ENCODE peak calls at places on chromosomes 4 and X, in four cellular contexts. T is AG09309, K is astrocyte of the spinal cord, U is brain microvascular endothelial cell. N is an unnamed sample.

GRCh38 chr4:182306792-182307507 is 63.7 kb downstream of the TENM3 start:
- DNase-seq in T (peak), K (peak), U (no peak), N (no peak)

GRCh38 chr4:95256108-95256835 is 292.5 kb downstream of the UNC5C start:
- DNase-seq in T (no peak), K (no peak), U (no peak), N (no peak)

GRCh38 chr4:24032371-24032989 is 142.6 kb upstream of the PPARGC1A start:
- DNase-seq in T (no peak), K (peak), U (no peak), N (no peak)

GRCh38 chrX:43845776-43846175 is 36.5 kb downstream of the MAOB start:
- DNase-seq in T (no peak), K (no peak), U (no peak), N (no peak)

GRCh38 chr4:66575024-66575696 is 904.9 kb upstream of the EPHA5 start:
- DNase-seq in T (no peak), K (peak), U (peak), N (peak)

GRCh38 chrX:152037183-152037582 is 62.7 kb upstream of the GABRE start:
- DNase-seq in T (no peak), K (no peak), U (no peak), N (no peak)

GRCh38 chrX:118528089-118528753 is 32.6 kb downstream of the DOCK11 start:
- DNase-seq in T (no peak), K (no peak), U (no peak), N (no peak)

GRCh38 chr4:186342582-186342981 is 76.6 kb downstream of the F11 start:
- DNase-seq in T (no peak), K (no peak), U (no peak), N (no peak)

GRCh38 chr4:35952751-35953150 is 291.6 kb downstream of the ARAP2 start:
- DNase-seq in T (no peak), K (no peak), U (no peak), N (no peak)

GRCh38 chr4:71212216-71212615 is 126.6 kb upstream of the SLC4A4 start:
- DNase-seq in T (no peak), K (no peak), U (no peak), N (no peak)

GRCh38 chrX:131792789-131793462 is 230.2 kb upstream of the STK26 start:
- DNase-seq in T (peak), K (peak), U (peak), N (peak)

GRCh38 chr4:116020141-116020722 is 906.8 kb upstream of the NDST4 start:
- DNase-seq in T (no peak), K (no peak), U (no peak), N (no peak)

GRCh38 chr4:41257257-41257900 is 651 bp downstream of the UCHL1 start:
- DNase-seq in T (no peak), K (peak), U (peak), N (no peak)

GRCh38 chrX:13317366-13317765 is 2.5 kb downstream of the ATXN3L start:
- DNase-seq in T (no peak), K (no peak), U (no peak), N (no peak)

GRCh38 chr4:143355540-143356217 is 19.0 kb downstream of the GAB1 start:
- DNase-seq in T (no peak), K (no peak), U (no peak), N (no peak)

GRCh38 chr4:143352720-143353119 is 16.0 kb downstream of the GAB1 start:
- DNase-seq in T (no peak), K (no peak), U (no peak), N (no peak)

GRCh38 chr4:143352052-143352451 is 15.4 kb downstream of the GAB1 start:
- DNase-seq in T (no peak), K (peak), U (no peak), N (no peak)

GRCh38 chr4:143354990-143355389 is 18.3 kb downstream of the GAB1 start:
- DNase-seq in T (no peak), K (no peak), U (no peak), N (no peak)

GRCh38 chr4:143353797-143354196 is 17.1 kb downstream of the GAB1 start:
- DNase-seq in T (no peak), K (no peak), U (no peak), N (no peak)
- TF ChIP-seq CTCF in T (no peak), K (no peak), U (no peak), N (no peak)

GRCh38 chr4:77697860-77698599 is 92.4 kb downstream of the CXCL13 start:
- DNase-seq in T (peak), K (peak), U (peak), N (peak)
- TF ChIP-seq CTCF in T (peak), K (peak), U (peak), N (peak)

DNA sequence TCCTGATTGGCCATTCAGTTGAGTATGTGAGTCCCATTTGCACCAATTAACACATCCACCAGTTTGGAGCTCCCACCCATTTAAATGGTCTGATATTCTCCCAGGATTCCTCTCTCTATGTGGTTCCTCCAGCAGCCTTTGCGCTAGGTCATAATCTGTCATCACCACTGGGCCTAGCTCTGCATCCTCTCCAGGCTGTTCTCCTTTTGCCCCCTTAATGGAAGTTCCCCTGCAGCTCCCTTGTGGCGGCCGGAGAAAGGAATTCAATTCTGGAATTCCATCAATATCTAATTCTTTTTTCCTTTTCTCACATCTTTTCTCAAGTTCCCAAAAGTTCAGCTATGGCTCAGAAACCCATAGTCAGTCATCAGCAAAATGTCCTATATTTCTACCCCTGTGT is 2184.4 kb upstream of the AGA start:
- DNase-seq in T (no peak), K (no peak), U (peak), N (no peak)
- TF ChIP-seq CTCF in T (no peak), K (no peak), U (peak), N (peak)

GRCh38 chr4:10579700-10580099 is 104.9 kb downstream of the CLNK start:
- DNase-seq in T (no peak), K (no peak), U (no peak), N (no peak)

GRCh38 chr4:10582966-10583365 is 101.6 kb downstream of the CLNK start:
- DNase-seq in T (no peak), K (no peak), U (no peak), N (no peak)

GRCh38 chr4:10578027-10578426 is 106.5 kb downstream of the CLNK start:
- DNase-seq in T (no peak), K (no peak), U (no peak), N (no peak)

GRCh38 chr4:10582059-10582686 is 102.4 kb downstream of the CLNK start:
- DNase-seq in T (peak), K (peak), U (peak), N (no peak)

GRCh38 chr4:10581022-10581421 is 103.5 kb downstream of the CLNK start:
- DNase-seq in T (no peak), K (no peak), U (no peak), N (no peak)
- TF ChIP-seq CTCF in T (no peak), K (no peak), U (no peak), N (no peak)

GRCh38 chrX:68808686-68809357 is 20.0 kb upstream of the EFNB1 start:
- DNase-seq in T (no peak), K (peak), U (no peak), N (no peak)

DNA sequence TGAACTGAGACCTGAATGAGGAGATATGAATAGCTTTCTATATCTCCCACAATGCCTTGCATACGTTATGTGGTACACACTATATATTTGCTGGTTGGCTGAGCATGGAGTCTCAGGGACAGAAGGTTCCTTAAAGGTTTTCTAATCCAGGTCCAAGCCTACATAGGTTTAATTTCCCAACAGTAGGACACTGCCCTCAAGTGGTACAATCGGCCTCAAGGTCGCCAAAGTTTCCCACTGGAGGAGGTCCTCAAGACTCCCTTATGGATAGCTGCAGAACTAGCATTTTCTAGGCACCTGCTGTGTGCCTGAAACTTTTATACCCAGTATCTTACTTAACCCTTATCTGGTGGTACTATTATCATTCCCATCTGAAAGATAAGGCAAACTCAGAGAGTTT is 21.0 kb upstream of the EFNB1 start:
- DNase-seq in T (no peak), K (peak), U (no peak), N (no peak)
- TF ChIP-seq CTCF in T (peak), K (peak), U (peak), N (peak)

GRCh38 chr4:1216869-1217294 is 32.0 kb downstream of the CTBP1 start:
- DNase-seq in T (no peak), K (no peak), U (no peak), N (no peak)
- TF ChIP-seq CTCF in T (no peak), K (no peak), U (no peak), N (no peak)

DNA sequence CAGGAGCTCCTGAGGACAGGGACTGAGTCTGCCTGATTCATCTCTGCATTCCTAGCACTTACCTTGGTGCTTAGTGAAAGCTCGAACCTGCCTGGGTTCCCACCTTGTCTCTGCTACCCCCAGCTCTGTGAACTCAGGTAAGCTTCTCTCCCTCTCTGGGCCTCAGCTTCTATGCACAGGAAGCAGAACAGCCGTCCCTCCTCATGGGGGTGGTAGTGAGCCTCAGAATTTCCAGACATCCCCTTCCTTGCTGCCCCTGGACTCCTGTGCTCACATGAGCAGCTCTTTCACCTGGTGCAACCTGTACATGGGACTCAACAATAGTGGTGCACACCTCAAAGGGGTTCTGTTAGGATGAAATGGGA is 50.8 kb downstream of the HTRA3 start:
- DNase-seq in T (no peak), K (no peak), U (no peak), N (no peak)
- TF ChIP-seq CTCF in T (peak), K (peak), U (peak), N (no peak)

DNA sequence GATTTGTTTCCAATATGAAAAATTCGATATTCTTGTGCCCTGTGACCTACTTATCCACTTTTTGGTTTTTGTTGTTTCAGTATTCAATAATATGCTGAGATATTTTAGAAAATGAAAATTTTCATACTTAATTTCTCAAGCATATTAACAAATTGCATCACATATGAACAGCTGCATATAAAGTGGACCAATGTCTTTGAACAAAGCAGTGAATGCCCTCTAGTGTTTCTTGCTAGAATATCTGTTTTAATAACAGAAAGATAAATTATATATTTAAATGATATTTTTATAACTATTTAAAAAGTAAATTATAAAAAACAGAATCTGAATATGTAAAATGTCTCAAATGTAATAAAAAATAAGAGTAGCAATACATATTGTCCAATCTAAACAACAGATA is 31.7 kb upstream of the INTU start:
- DNase-seq in T (no peak), K (peak), U (no peak), N (no peak)
- TF ChIP-seq CTCF in T (peak), K (peak), U (peak), N (peak)

DNA sequence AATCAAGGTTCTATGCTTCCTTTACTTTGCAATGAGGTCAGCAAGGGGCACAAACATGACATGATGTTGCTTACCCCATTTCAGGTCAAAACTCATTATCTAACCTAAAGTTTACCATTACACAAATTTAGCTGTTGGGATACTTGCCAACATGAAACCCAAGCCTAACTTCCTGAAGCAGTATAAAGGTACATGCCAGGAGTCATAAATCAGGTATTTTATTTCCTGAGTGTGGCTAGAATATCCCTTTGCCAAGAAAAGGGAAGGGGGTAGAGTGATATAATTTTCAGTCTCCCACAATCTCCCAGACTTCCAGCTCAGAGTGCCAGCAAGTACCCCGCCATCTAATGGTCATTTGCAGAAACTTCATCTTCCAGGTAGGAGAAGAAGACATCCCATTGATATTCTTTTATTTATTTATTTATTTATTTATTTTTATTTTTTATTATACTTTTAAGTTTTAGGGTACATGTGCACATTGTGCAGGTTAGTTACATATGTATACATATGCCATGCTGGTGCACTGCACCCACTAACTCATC is 136.6 kb downstream of the NEXMIF start:
- DNase-seq in T (no peak), K (no peak), U (no peak), N (no peak)
- TF ChIP-seq CTCF in T (no peak), K (no peak), U (no peak), N (no peak)